ENCODE peak calls at places on chromosomes 16 and 17, in ten cellular contexts. X is tibial nerve, H is epithelial cell of esophagus, F is GM20000, Q is transverse colon, Z is mucosa of descending colon, W is stomach, V is nephron progenitor cell, L is dorsolateral prefrontal cortex, O is suprapubic skin. G is an unnamed sample.

GRCh38 chr17:4607773-4608187 is 23.5 kb downstream of the SMTNL2 start:
- DNase-seq in X (peak; percentile 73), H (no peak), F (no peak), Q (peak; percentile 54), Z (no peak), W (peak; percentile 68), V (no peak), L (no peak), O (no peak), G (peak; percentile 68)

GRCh38 chr17:58402047-58402446 is 15.3 kb downstream of the RNF43 start:
- DNase-seq in X (no peak), H (no peak), F (no peak), Q (no peak), Z (no peak), W (no peak), V (no peak), L (no peak), O (no peak), G (no peak)

GRCh38 chr16:8048433-8048832 is 541.9 kb downstream of the TMEM114 start:
- DNase-seq in X (no peak), H (no peak), F (no peak), Q (no peak), Z (no peak), W (no peak), V (no peak), L (no peak), O (no peak), G (no peak)

GRCh38 chr16:67449739-67450138 is 18.8 kb downstream of the HSD11B2 start:
- DNase-seq in X (no peak), H (no peak), F (no peak), Q (no peak), Z (peak; percentile 42), W (no peak), V (no peak), L (no peak), O (no peak), G (no peak)

GRCh38 chr17:72706396-72706981 is 386.0 kb downstream of the SLC39A11 start:
- DNase-seq in X (no peak), H (peak; percentile 69), F (no peak), Q (no peak), Z (no peak), W (no peak), V (no peak), L (no peak), O (no peak), G (no peak)

GRCh38 chr17:75835315-75835987 is 8.8 kb downstream of the UNC13D start:
- DNase-seq in X (no peak), H (no peak), F (no peak), Q (no peak), Z (no peak), W (no peak), V (peak; percentile 40), L (no peak), O (no peak), G (no peak)

GRCh38 chr17:32783602-32784001 is 93.3 kb downstream of the MYO1D start:
- DNase-seq in X (no peak), H (peak; percentile 75), F (peak; percentile 49), Q (no peak), Z (no peak), W (no peak), V (no peak), L (no peak), O (no peak), G (no peak)

GRCh38 chr16:8907096-8907495 is 24.9 kb downstream of the LITAFD start:
- DNase-seq in X (no peak), H (no peak), F (no peak), Q (no peak), Z (no peak), W (no peak), V (no peak), L (no peak), O (no peak), G (no peak)

GRCh38 chr17:62625870-62626200 is 1.6 kb upstream of the MRC2 start:
- DNase-seq in X (no peak), H (no peak), F (no peak), Q (no peak), Z (no peak), W (no peak), V (no peak), L (no peak), O (no peak), G (no peak)

GRCh38 chr17:1188812-1189211 is 9.0 kb upstream of the ABR start:
- DNase-seq in X (peak; percentile 95), H (no peak), F (no peak), Q (peak; percentile 71), Z (peak; percentile 66), W (peak; percentile 97), V (no peak), L (no peak), O (peak; percentile 94), G (peak; percentile 69)

GRCh38 chr17:10618202-10618635 is 38.9 kb downstream of the MYH3 start:
- DNase-seq in X (peak; percentile 39), H (peak; percentile 74), F (peak; percentile 65), Q (peak; percentile 68), Z (peak; percentile 74), W (peak; percentile 65), V (peak; percentile 73), L (peak; percentile 61), O (no peak), G (no peak)

DNA sequence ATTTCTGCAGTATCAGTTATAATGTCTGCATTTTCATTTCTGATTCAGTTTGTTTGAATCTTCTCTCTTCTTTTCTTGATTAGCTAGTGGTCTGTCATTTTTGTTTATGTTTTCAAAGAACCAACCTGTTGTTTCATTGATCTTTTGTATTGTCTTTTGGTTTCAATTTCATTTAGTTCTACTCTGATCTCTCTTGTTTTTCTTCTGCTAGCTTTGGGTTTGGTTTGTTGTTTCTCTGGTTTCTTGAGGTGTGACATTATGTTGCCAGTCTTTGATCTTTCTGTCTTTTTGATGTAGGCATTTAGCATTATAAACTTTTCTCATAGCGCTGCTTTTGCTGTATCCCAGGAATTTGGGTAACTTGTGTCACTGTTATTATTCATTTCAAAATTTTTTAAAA is 107.2 kb downstream of the PHKB start:
- DNase-seq in X (no peak), H (no peak), F (no peak), Q (no peak), Z (no peak), W (no peak), V (no peak), L (no peak), O (no peak), G (no peak)
- TF ChIP-seq CTCF in X (no peak), H (no peak), F (no peak), Q (no peak), Z (no peak), W (no peak), V (no peak), L (no peak), O (no peak), G (no peak)

GRCh38 chr16:84791501-84791900 is 28.3 kb upstream of the CRISPLD2 start:
- DNase-seq in X (no peak), H (no peak), F (no peak), Q (no peak), Z (no peak), W (no peak), V (no peak), L (no peak), O (no peak), G (no peak)
- TF ChIP-seq CTCF in X (no peak), H (no peak), F (no peak), Q (no peak), Z (no peak), W (no peak), V (no peak), L (no peak), O (no peak), G (no peak)

GRCh38 chr17:42438600-42439567 is 15.8 kb upstream of the CAVIN1 start:
- DNase-seq in X (peak; percentile 46), H (peak; percentile 48), F (no peak), Q (peak; percentile 56), Z (peak; percentile 52), W (peak; percentile 46), V (peak; percentile 22), L (no peak), O (peak; percentile 63), G (no peak)
- TF ChIP-seq CTCF in X (peak; percentile 44), H (peak; percentile 51), F (peak; percentile 69), Q (peak; percentile 25), Z (peak; percentile 26), W (no peak), V (peak; percentile 21), L (no peak), O (peak; percentile 35), G (no peak)

GRCh38 chr17:20097362-20097761 is 88.2 kb downstream of the SPECC1 start:
- DNase-seq in X (no peak), H (no peak), F (no peak), Q (no peak), Z (no peak), W (no peak), V (no peak), L (no peak), O (no peak), G (no peak)

GRCh38 chr17:20092973-20093626 is 83.9 kb downstream of the SPECC1 start:
- DNase-seq in X (no peak), H (no peak), F (no peak), Q (no peak), Z (no peak), W (no peak), V (no peak), L (no peak), O (no peak), G (no peak)

GRCh38 chr17:20096430-20096829 is 87.3 kb downstream of the SPECC1 start:
- DNase-seq in X (no peak), H (no peak), F (no peak), Q (no peak), Z (no peak), W (no peak), V (no peak), L (no peak), O (no peak), G (no peak)

GRCh38 chr17:20094777-20095176 is 85.6 kb downstream of the SPECC1 start:
- DNase-seq in X (no peak), H (peak; percentile 42), F (no peak), Q (no peak), Z (no peak), W (no peak), V (no peak), L (no peak), O (no peak), G (no peak)

DNA sequence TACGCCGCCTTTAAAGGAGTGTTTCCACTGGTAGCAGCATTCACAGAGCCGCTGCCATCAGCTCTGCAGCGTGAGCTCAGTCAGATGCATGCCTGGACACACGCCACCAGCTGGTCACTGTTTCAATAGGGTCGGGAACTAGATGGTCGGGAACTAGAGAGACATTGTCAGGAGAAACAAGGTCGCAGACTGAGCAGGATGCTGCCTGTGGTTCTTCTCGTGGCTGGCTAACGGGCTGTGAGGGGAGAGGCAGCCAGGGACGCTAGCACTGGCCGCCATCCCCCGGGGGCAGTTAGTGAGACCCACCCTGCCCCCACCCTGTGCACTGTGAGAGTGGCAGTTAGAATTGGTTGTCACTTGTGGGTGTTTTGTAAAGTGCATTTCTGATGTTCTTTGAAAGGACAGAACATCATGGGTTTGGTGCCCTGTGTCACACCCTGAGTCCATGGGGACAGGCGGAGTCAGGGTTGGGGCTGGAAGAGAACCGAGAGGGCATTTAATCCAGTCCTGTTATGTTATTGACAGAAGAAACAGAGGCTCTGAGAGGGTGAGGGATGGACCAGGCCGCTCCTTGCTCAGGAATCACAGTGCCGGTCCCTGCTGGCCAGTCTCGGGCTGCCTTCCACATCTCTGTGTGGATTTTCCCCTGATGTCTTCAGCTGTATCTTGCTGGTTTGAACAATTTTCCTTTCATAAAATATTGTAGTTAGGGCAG is 86.4 kb downstream of the SPECC1 start:
- DNase-seq in X (peak; percentile 76), H (peak; percentile 43), F (no peak), Q (peak; percentile 22), Z (no peak), W (peak; percentile 57), V (peak; percentile 49), L (peak; percentile 86), O (no peak), G (no peak)
- TF ChIP-seq CTCF in X (no peak), H (peak; percentile 39), F (no peak), Q (no peak), Z (no peak), W (no peak), V (peak; percentile 25), L (peak; percentile 59), O (no peak), G (no peak)

G was measured in omental fat pad.